ENCODE peak calls at places on chromosomes 16 and 17, in six cellular contexts. F, P, Q, R, S and C are unnamed samples.

GRCh38 chr16:58114827-58115825 is 14.1 kb downstream of the CFAP20 start:
- DNase-seq in S (no peak), P (no peak), F (no peak), Q (no peak), R (no peak), C (no peak)

GRCh38 chr16:75238132-75238852 is 13.1 kb downstream of the BCAR1 start:
- DNase-seq in R (no peak), F (no peak), S (no peak), Q (peak), P (no peak), C (peak)

GRCh38 chr17:30273373-30273772 is 18.4 kb downstream of the BLMH start:
- DNase-seq in S (no peak), R (no peak), P (no peak), Q (no peak), F (no peak), C (no peak)

GRCh38 chr16:11386791-11387546 is 41.7 kb downstream of the RMI2 start:
- DNase-seq in R (peak), F (no peak), P (peak), S (no peak), Q (peak), C (no peak)

GRCh38 chr16:3879258-3879886 is 1.1 kb downstream of the CREBBP start:
- DNase-seq in R (peak), P (no peak), F (peak), Q (no peak), S (no peak), C (no peak)

GRCh38 chr16:30893082-30893743 is 664 bp downstream of the BCL7C start:
- DNase-seq in R (no peak), P (no peak), F (no peak), Q (no peak), S (no peak), C (no peak)

GRCh38 chr17:37699285-37699973 is 45.4 kb downstream of the HNF1B start:
- DNase-seq in F (no peak), R (no peak), P (no peak), S (no peak), Q (peak), C (no peak)

GRCh38 chr16:48194828-48195566 is 39.2 kb upstream of the ABCC12 start:
- DNase-seq in S (no peak), Q (no peak), F (no peak), P (peak), R (peak), C (no peak)

GRCh38 chr16:30761427-30761927 is 385 bp downstream of the CFAP119 start:
- DNase-seq in F (peak), Q (peak), S (no peak), P (peak), R (peak), C (no peak)

GRCh38 chr16:14473488-14473887 is 156.6 kb downstream of the PARN start:
- DNase-seq in S (no peak), P (no peak), Q (no peak), F (no peak), R (no peak), C (no peak)

GRCh38 chr16:57663917-57664661 is 4.0 kb upstream of the ADGRG3 start:
- DNase-seq in R (no peak), S (no peak), F (no peak), P (no peak), Q (no peak), C (no peak)

GRCh38 chr17:72119963-72120877 is 600 bp upstream of the SOX9 start:
- DNase-seq in P (no peak), S (no peak), F (peak), R (peak), Q (peak), C (peak)

GRCh38 chr17:7673239-7673638 is 14.1 kb downstream of the TP53 start:
- DNase-seq in Q (no peak), R (peak), F (peak), S (no peak), P (no peak), C (no peak)

GRCh38 chr17:57954421-57955182 is 610 bp downstream of the CUEDC1 start:
- DNase-seq in Q (peak), F (peak), P (peak), R (peak), S (no peak), C (peak)

GRCh38 chr17:39080416-39081179 is 70.8 kb downstream of the PLXDC1 start:
- DNase-seq in P (no peak), F (no peak), R (no peak), Q (peak), S (no peak), C (peak)

GRCh38 chr17:76524598-76525512 is 12.7 kb downstream of the CYGB start:
- DNase-seq in F (no peak), R (no peak), S (no peak), P (no peak), Q (no peak), C (no peak)

GRCh38 chr16:53201900-53202299 is 147.1 kb downstream of the CHD9 start:
- DNase-seq in F (no peak), P (no peak), Q (no peak), R (no peak), S (no peak), C (no peak)

GRCh38 chr17:1003972-1004768 is 7.2 kb downstream of the TIMM22 start:
- DNase-seq in R (no peak), Q (no peak), S (no peak), P (peak), F (no peak), C (peak)